ENCODE peak calls at places on chromosomes 3 and 15, in seven cellular contexts. D is lung, V is right atrium auricular region, M is fibroblast of mammary gland, Q is tibial artery, K is lower leg skin, F is DND-41. G is an unnamed sample.

GRCh38 chr3:165462616-165463334 is 266.6 kb upstream of the SLITRK3 start:
- DNase-seq in D (no peak), V (no peak), M (peak), Q (no peak), K (no peak), F (no peak), G (no peak)

GRCh38 chr3:16885948-16886683 is 1.4 kb downstream of the PLCL2 start:
- DNase-seq in D (no peak), V (no peak), M (peak), Q (no peak), K (no peak), F (peak), G (peak)

GRCh38 chr3:99549918-99550603 is 88.3 kb upstream of the COL8A1 start:
- DNase-seq in D (no peak), V (no peak), M (peak), Q (no peak), K (peak), F (no peak), G (no peak)

GRCh38 chr3:21216598-21216997 is 534.4 kb downstream of the ZNF385D start:
- DNase-seq in D (no peak), V (no peak), M (peak), Q (no peak), K (no peak), F (no peak), G (no peak)

GRCh38 chr3:58004972-58005371 is 3.2 kb upstream of the FLNB start:
- DNase-seq in D (no peak), V (no peak), M (peak), Q (no peak), K (no peak), F (no peak), G (no peak)

GRCh38 chr15:83206971-83207621 is 527 bp downstream of the HDGFL3 start:
- DNase-seq in D (no peak), V (no peak), M (no peak), Q (peak), K (no peak), F (peak), G (peak)

GRCh38 chr3:62051506-62051905 is 321.8 kb downstream of the FEZF2 start:
- DNase-seq in D (no peak), V (no peak), M (peak), Q (no peak), K (no peak), F (no peak), G (peak)

GRCh38 chr15:70342554-70343548 is 245.1 kb upstream of the TLE3 start:
- DNase-seq in D (peak), V (peak), M (no peak), Q (no peak), K (peak), F (no peak), G (no peak)

GRCh38 chr15:88288206-88288605 is 31.7 kb upstream of the NTRK3 start:
- DNase-seq in D (no peak), V (no peak), M (no peak), Q (no peak), K (no peak), F (no peak), G (no peak)

GRCh38 chr15:78450285-78450858 is 12.4 kb downstream of the IREB2 start:
- DNase-seq in D (no peak), V (no peak), M (no peak), Q (no peak), K (no peak), F (no peak), G (no peak)

GRCh38 chr15:68112711-68113110 is 58.6 kb downstream of the PIAS1 start:
- DNase-seq in D (no peak), V (no peak), M (peak), Q (no peak), K (no peak), F (no peak), G (no peak)

GRCh38 chr3:126490619-126491018 is 14.9 kb upstream of the ZXDC start:
- DNase-seq in D (no peak), V (no peak), M (no peak), Q (no peak), K (no peak), F (no peak), G (no peak)

GRCh38 chr3:125292015-125292414 is 79.5 kb upstream of the SLC12A8 start:
- DNase-seq in D (no peak), V (no peak), M (no peak), Q (no peak), K (no peak), F (no peak), G (no peak)

GRCh38 chr3:4718179-4718736 is 225.1 kb downstream of the ITPR1 start:
- DNase-seq in D (no peak), V (no peak), M (no peak), Q (no peak), K (no peak), F (no peak), G (no peak)

GRCh38 chr3:4721511-4721911 is 228.4 kb downstream of the ITPR1 start:
- DNase-seq in D (no peak), V (no peak), M (peak), Q (no peak), K (no peak), F (no peak), G (no peak)

GRCh38 chr3:4719011-4719649 is 226.0 kb downstream of the ITPR1 start:
- DNase-seq in D (no peak), V (no peak), M (no peak), Q (no peak), K (no peak), F (no peak), G (no peak)

GRCh38 chr3:4722103-4722502 is 229.0 kb downstream of the ITPR1 start:
- DNase-seq in D (no peak), V (no peak), M (peak), Q (no peak), K (no peak), F (peak), G (peak)

DNA sequence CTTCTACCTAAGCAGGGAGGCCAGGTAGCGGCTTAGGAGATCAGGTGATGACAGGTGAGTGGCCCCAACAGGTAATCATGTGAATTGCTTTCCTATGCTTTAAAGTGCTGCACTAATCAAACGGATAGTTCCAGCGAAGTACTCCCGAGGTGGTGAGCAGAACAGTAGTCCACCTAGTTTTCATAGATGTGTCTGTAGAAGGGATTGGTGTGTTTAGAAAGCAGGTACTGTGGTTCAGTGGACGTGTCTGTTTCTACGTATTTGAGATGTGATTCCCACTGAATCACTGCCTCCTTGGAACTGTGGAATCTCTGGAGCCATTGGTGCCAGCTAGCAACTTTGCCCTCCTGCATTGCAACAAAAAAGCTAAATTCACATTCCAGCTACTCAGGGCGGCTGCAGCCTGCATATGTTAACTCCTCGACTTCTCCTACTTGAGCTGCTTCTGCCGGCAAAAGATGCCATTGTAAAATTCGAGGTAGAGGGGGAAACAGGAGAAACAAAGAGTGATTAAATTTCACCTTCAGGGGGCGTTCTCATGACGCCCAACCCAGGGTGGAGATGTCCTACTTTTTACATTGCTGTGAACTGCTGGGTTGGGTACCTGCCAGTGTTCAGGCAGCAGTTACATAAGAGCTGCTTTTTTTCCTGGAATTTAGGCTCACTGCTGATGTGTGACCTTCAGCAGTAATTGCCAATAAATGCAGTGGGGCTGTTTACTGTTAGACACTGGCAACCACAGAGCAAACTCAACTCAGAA is 227.3 kb downstream of the ITPR1 start:
- DNase-seq in D (peak), V (peak), M (peak), Q (peak), K (peak), F (peak), G (peak)
- TF ChIP-seq CTCF in D (peak), V (peak), M (peak), Q (peak), K (no peak), F (peak), G (no peak)

GRCh38 chr15:52679232-52680040 is at the start of gene ATOSA:
- DNase-seq in D (peak), V (peak), M (peak), Q (peak), K (peak), F (peak), G (peak)

GRCh38 chr15:52677593-52677992 is 1.6 kb downstream of the ATOSA start:
- DNase-seq in D (no peak), V (no peak), M (no peak), Q (no peak), K (no peak), F (no peak), G (no peak)

GRCh38 chr15:52678036-52678467 is 1.1 kb downstream of the ATOSA start:
- DNase-seq in D (peak), V (peak), M (peak), Q (peak), K (peak), F (peak), G (peak)

GRCh38 chr15:52680041-52680391 is 828 bp upstream of the ATOSA start:
- DNase-seq in D (no peak), V (no peak), M (peak), Q (no peak), K (no peak), F (no peak), G (no peak)

DNA sequence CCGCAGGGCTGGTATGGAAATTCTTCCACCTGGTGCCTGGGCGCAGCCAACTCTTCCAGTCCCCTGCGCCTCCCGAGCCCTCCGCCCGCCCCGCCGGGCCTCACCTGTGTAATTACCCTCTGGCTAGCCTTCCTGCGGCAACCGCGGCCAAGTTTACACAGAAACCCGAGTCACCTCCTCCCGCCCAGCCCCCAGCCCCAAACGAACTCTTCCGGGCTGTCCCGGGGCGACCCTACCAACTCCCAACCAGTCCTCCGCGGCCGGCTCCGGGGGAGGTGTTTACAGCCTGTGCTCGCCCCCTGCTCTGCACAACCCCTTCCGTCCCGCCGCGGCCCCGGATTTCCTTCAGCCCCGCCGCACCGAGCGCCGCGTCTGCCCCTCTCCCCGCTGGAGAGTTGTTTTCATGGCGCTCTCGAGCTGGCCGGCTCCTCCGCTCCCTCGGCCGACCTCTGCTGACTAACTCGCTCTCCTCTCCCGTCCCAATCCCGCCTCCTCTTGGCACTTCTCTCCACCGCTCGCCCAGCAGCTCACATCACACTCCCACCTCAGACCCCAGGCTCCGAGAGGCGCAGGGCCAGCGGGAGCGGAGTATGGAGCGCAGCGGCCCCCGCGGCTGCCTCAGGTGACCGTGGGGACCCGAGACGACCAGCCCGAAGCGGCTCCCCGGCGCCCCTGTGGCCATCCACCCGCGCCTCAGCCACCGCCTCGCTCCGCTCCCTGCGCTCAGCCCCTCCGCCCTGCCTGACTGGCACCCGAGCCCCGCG is 538 bp downstream of the ATOSA start:
- DNase-seq in D (peak), V (peak), M (peak), Q (peak), K (peak), F (peak), G (peak)
- TF ChIP-seq CTCF in D (no peak), V (no peak), M (no peak), Q (no peak), K (no peak), F (no peak), G (no peak)

DNA sequence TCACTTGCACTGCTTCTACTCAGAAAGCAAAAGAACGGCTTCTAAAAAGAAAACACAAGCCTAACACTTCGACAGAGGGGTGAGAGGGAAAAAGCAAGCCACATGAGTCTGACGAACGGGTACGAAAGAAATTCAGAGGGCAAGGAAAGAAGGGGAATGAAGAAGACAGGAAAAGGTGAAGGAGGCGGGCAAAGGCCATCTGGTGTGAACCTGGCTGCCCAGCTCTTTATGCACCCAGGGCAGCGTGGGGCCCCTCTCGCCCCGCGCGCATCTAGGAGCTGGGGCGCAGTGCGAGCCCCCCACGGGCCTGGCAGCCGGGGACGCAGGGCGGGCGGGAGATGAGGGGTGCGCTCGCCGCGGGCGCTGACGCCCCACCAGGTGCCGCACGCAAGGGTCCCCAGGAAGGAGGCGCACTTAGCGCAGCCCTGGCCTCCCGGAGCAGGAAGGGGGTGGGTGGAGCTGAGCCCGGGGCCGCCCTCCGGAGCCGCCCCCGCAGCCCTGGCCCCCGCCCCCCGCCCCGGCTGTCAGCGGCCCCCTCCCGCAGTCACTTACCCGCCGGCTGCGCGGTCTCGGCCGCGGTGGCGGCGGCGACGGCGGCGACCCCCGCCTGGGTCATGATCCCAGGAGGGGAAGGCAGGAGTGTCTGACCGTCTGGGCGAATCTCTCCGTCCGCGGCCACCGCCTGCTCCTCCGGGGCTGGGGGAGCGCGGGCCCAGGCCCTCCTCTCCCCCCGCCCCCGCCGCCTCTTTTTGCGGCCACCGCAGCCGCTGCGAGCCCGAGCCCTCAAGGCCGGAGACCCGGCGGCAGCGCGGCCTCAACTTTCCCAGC is at the start of gene USF3:
- DNase-seq in D (peak), V (no peak), M (peak), Q (peak), K (peak), F (peak), G (peak)
- TF ChIP-seq CTCF in D (no peak), V (no peak), M (no peak), Q (no peak), K (no peak), F (peak), G (no peak)

DNA sequence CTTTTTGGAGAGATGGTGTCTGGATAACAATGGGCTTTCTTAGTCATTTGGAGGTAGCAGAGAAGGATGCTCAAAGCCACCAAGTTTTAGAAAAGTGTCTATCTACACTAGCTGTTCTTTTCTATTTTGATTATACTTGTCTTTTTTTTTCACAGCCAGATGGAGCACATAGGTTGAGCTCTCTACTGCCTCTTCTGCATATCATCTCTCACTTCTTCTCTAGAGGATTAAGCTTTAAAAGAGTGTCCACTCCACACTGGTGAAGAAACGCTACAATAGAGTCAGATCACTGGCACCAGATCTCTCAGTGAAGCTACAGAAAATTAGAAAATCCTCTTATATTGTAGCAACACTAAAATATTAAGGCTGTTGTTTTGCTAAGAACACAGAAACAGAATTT is 145.3 kb upstream of the MBNL1 start:
- DNase-seq in D (no peak), V (no peak), M (no peak), Q (no peak), K (no peak), F (no peak), G (no peak)
- TF ChIP-seq CTCF in D (no peak), V (no peak), M (peak), Q (no peak), K (no peak), F (no peak), G (no peak)

DNA sequence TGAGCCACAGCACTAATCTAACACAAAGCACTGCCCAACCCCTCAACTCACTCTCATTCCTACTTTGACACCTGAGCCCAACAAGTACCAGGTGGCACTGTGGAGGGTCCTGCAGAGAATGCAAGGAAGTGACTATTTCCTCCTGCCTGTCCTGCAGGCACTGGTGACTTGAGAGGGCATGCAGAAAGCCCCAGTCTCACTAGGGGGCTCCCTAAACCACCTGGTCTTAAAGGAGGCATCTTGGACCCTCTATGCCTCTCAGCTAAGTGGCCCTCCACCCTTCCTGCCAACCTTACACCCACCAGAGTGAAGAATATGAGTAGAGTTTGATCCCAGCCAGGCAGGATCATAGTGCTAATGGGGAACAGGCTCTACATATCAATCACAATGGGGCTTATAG is 15.2 kb downstream of the TRAIP start:
- DNase-seq in D (no peak), V (no peak), M (peak), Q (no peak), K (no peak), F (peak), G (peak)
- TF ChIP-seq CTCF in D (no peak), V (no peak), M (peak), Q (peak), K (no peak), F (peak), G (peak)

G was measured in activated CD8-positive, alpha-beta T cell treated with anti-CD3 and anti-CD28 coated beads for 36 hours.